ENCODE peak calls at places on chromosomes 6 and 20, in ten cellular contexts. P, O, W, L, B, U, H, I, D and G are unnamed samples.

GRCh38 chr6:149366237-149366921 is 33.7 kb upstream of the SUMO4 start:
- DNase-seq in O (no peak), U (no peak), P (no peak), I (no peak), L (no peak), D (no peak), H (no peak), W (no peak), B (no peak), G (no peak)

GRCh38 chr6:137879301-137879700 is 12.2 kb downstream of the TNFAIP3 start:
- DNase-seq in O (no peak), U (no peak), B (no peak), H (no peak), P (no peak), D (no peak), I (no peak), W (no peak), L (no peak), G (no peak)

GRCh38 chr6:11350294-11350693 is 117.8 kb upstream of the NEDD9 start:
- DNase-seq in O (no peak), H (peak), P (no peak), B (peak), D (no peak), U (no peak), W (no peak), I (no peak), L (peak), G (no peak)

GRCh38 chr6:115932481-115932880 is 128.2 kb downstream of the FRK start:
- DNase-seq in B (no peak), I (no peak), W (no peak), O (no peak), L (no peak), H (peak), D (no peak), P (no peak), U (no peak), G (no peak)

GRCh38 chr6:5135783-5136376 is 50.7 kb downstream of the PPP1R3G start:
- DNase-seq in I (no peak), L (peak), W (no peak), P (peak), B (no peak), U (no peak), H (peak), D (no peak), O (no peak), G (no peak)

GRCh38 chr20:52193886-52194545 is 2.4 kb upstream of the ZFP64 start:
- DNase-seq in B (no peak), I (no peak), H (no peak), O (no peak), P (no peak), U (no peak), L (no peak), D (no peak), W (no peak), G (no peak)

GRCh38 chr6:132475925-132476324 is 37.0 kb downstream of the STX7 start:
- DNase-seq in O (no peak), H (peak), U (no peak), B (no peak), W (no peak), I (no peak), P (no peak), L (no peak), D (no peak), G (no peak)

GRCh38 chr20:47055699-47056369 is 161.2 kb downstream of the EYA2 start:
- DNase-seq in D (no peak), P (no peak), B (peak), H (peak), U (no peak), W (no peak), L (no peak), O (no peak), I (no peak), G (no peak)

GRCh38 chr6:85544776-85545175 is 48.9 kb downstream of the SNX14 start:
- DNase-seq in O (no peak), I (no peak), L (no peak), B (peak), U (no peak), P (no peak), W (no peak), H (peak), D (no peak), G (no peak)

GRCh38 chr6:109202409-109203264 is 107.3 kb downstream of the CEP57L1 start:
- DNase-seq in D (no peak), I (no peak), W (no peak), L (no peak), O (no peak), P (peak), H (no peak), B (peak), U (no peak), G (no peak)

GRCh38 chr6:127854009-127854408 is 46.8 kb downstream of the THEMIS start:
- DNase-seq in P (no peak), L (no peak), O (no peak), I (no peak), H (peak), D (no peak), B (no peak), W (no peak), U (no peak), G (no peak)

GRCh38 chr6:6798430-6798829 is 209.9 kb downstream of the LY86 start:
- DNase-seq in W (no peak), I (no peak), H (no peak), O (no peak), D (peak), U (no peak), P (no peak), L (no peak), B (no peak), G (no peak)

GRCh38 chr6:11333292-11333849 is 100.9 kb upstream of the NEDD9 start:
- DNase-seq in B (no peak), I (no peak), P (peak), U (no peak), H (no peak), L (no peak), W (no peak), O (no peak), D (no peak), G (no peak)

GRCh38 chr20:50303573-50304500 is 113.2 kb downstream of the CEBPB start:
- DNase-seq in U (peak), H (peak), I (peak), L (no peak), D (no peak), O (no peak), W (peak), B (peak), P (no peak), G (peak)

GRCh38 chr6:139028242-139028657 is 295 bp upstream of the ABRACL start:
- DNase-seq in U (no peak), I (no peak), O (no peak), W (no peak), B (peak), H (peak), P (peak), L (no peak), D (peak), G (no peak)

GRCh38 chr6:148599967-148600426 is 146.8 kb upstream of the UST start:
- DNase-seq in O (no peak), W (no peak), P (peak), H (no peak), D (no peak), L (no peak), I (no peak), B (no peak), U (no peak), G (no peak)

GRCh38 chr20:50624351-50625016 is 66.9 kb downstream of the RIPOR3 start:
- DNase-seq in B (no peak), D (no peak), U (no peak), I (no peak), O (no peak), W (no peak), L (no peak), P (no peak), H (no peak), G (no peak)

GRCh38 chr6:139060332-139060731 is 31.8 kb downstream of the ABRACL start:
- DNase-seq in U (no peak), D (no peak), I (no peak), P (no peak), O (no peak), H (peak), W (no peak), B (peak), L (no peak), G (no peak)

GRCh38 chr20:3238616-3239025 is 369 bp downstream of the SLC4A11 start:
- DNase-seq in U (peak), L (no peak), I (no peak), P (peak), B (no peak), D (peak), W (no peak), O (no peak), H (peak), G (no peak)

GRCh38 chr6:139323511-139324445 is 32.0 kb upstream of the TXLNB start:
- DNase-seq in I (peak), U (peak), L (peak), D (peak), O (no peak), P (peak), W (peak), B (peak), H (peak), G (peak)

GRCh38 chr6:160756021-160756420 is 54.0 kb downstream of the PLG start:
- DNase-seq in D (no peak), W (no peak), H (no peak), I (no peak), L (no peak), U (no peak), O (no peak), P (no peak), B (no peak), G (no peak)

GRCh38 chr6:160755168-160755567 is 53.1 kb downstream of the PLG start:
- DNase-seq in U (no peak), L (no peak), O (no peak), P (peak), B (no peak), D (no peak), H (no peak), I (no peak), W (no peak), G (no peak)

DNA sequence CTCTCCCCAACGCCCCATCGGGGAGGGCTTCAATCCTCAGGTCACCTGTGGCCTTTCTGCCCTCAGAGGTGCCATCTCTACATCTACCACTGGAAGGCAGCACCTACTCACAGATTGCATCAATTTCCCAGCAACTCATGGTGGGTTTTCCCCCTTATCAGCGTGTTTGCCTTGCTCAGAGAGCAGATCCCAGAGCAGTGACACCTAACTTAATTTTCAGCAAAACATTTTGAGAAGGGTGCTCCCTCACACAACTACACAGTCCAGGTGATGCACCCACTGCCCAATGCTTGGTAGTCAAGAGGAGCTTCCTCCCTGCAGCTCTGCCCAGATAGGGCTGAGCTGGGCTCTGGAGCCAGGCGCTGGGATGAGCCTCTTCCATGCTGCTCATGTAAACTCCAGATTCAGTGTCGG is 48.2 kb downstream of the PLG start:
- DNase-seq in L (no peak), I (no peak), H (no peak), O (peak), B (no peak), W (no peak), U (no peak), P (peak), D (peak), G (no peak)
- TF ChIP-seq CTCF in L (peak), I (peak), H (peak), O (peak), B (peak), W (no peak), U (no peak), P (peak), D (peak), G (peak)

DNA sequence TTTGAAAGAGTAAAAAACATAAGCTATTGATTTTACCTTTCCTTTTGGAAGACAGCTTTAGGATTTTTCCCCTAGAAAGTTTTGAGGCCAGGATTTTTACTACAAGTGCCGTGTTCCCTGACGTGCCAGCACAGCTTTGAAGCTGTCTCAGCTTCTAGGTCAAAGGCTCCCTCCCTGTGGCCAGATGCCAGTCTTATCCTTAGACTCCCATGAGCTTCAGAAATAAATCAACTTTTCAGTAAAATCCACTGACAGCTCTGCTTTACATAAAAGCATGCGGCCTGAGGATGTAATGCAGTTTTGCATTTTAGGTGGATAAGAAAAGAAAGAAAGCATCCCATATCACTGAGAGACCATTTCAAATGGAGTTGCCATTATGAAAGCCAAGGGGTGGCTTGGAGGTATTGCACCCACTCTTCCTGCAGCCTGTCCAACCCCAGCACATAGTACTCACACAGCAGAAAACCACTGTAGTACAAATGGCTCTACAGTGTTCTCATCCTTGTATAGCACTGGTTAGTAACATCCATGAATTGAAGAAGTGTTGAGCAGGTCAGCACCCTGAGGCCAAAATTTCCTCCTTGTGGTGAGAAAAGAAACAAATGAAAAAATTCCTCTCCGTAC is 15.2 kb upstream of the ATXN1 start:
- DNase-seq in L (no peak), U (no peak), B (no peak), W (no peak), I (no peak), O (no peak), D (no peak), H (peak), P (peak), G (no peak)
- TF ChIP-seq CTCF in L (no peak), U (no peak), B (peak), W (no peak), I (peak), O (peak), D (no peak), H (peak), P (peak), G (no peak)

GRCh38 chr6:40874495-40874894 is 164.5 kb downstream of the UNC5CL start:
- DNase-seq in W (no peak), U (no peak), B (no peak), I (no peak), D (no peak), O (no peak), H (peak), L (no peak), P (peak), G (no peak)
- TF ChIP-seq CTCF in W (no peak), U (no peak), B (no peak), I (no peak), D (peak), O (no peak), H (peak), L (no peak), P (peak), G (no peak)

GRCh38 chr6:104859225-104860146 is at the start of gene HACE1:
- DNase-seq in L (peak), H (peak), B (peak), W (peak), U (peak), P (peak), O (peak), I (peak), D (peak), G (peak)
- TF ChIP-seq CTCF in L (no peak), H (no peak), B (peak), W (no peak), U (no peak), P (no peak), O (peak), I (peak), D (no peak), G (no peak)

GRCh38 chr6:167037762-167038161 is 38.6 kb downstream of the CEP43 start:
- DNase-seq in U (no peak), L (no peak), H (no peak), B (no peak), O (no peak), I (no peak), W (no peak), D (no peak), P (no peak), G (no peak)
- TF ChIP-seq CTCF in U (no peak), L (no peak), H (no peak), B (no peak), O (no peak), I (no peak), W (no peak), D (no peak), P (no peak), G (no peak)

GRCh38 chr20:56422131-56422823 is 10.2 kb downstream of the CASS4 start:
- DNase-seq in W (no peak), H (peak), O (no peak), B (peak), P (no peak), L (no peak), U (no peak), I (no peak), D (no peak), G (peak)
- TF ChIP-seq CTCF in W (no peak), H (peak), O (no peak), B (peak), P (no peak), L (no peak), U (no peak), I (no peak), D (no peak), G (no peak)

DNA sequence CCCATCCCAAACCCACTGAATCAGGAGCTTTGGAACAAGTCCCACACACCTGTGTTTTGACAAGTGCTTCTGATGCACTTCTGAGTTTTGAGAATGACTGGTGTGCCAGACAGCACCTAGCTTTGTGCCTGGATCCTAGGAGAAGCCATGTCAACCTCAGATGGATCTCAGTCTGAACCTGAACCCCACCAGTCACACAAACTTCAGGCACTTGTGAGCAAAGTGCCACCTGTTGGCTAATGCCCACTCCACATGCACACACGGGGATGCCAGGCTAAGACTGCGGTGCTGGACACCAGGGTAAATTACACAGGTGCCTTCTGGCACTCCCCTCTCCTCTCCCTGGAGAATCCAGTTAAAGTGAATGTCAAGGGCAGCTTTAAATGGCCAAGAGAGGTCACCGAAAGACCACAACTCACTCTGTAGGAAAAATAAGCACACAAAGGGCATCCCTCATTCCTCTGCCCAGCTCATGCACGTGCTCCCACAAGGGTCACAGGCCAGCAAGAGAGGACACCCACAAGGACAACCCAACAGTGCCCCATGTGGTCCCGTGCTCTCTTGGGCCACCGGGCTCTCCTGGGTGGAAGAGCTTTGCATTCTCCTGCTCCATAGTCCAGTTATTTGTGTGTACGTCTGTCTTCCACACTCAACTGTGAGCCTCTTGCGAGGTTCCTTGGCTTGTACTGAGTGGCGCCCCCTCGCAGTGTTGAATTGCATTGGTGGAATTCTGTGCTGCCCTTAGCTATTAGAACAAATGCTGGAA is 45.6 kb downstream of the TAF8 start:
- DNase-seq in L (no peak), B (no peak), I (no peak), U (no peak), D (no peak), H (no peak), O (no peak), W (no peak), P (peak), G (no peak)
- TF ChIP-seq CTCF in L (no peak), B (peak), I (no peak), U (no peak), D (no peak), H (peak), O (no peak), W (no peak), P (peak), G (no peak)